ENCODE peak calls at places on chromosomes 3 and 15, in nine cellular contexts. Y is GM04504; F is HFF-Myc; A is stimulated activated naive B cell treated with anti-CD40 and anti-IgM and Interleukin-4, amounts not matched to agents 10 μg/mL and 1 μg/mL and 100 μg/mL, for 72 hours; N is CD8-positive, alpha-beta memory T cell; I is kidney epithelial cell; L is cardiac fibroblast; R is islet precursor cell; C is endothelial cell of umbilical vein. X is an unnamed sample.

GRCh38 chr15:37824717-37825382 is 109.6 kb upstream of the TMCO5A start:
- DNase-seq in Y (peak), F (peak), A (no peak), N (no peak), I (peak), L (peak), R (peak), C (peak), X (peak)

GRCh38 chr3:13880811-13881156 is 913 bp upstream of the WNT7A start:
- DNase-seq in Y (no peak), F (no peak), A (no peak), N (no peak), I (no peak), L (no peak), R (no peak), C (no peak), X (no peak)

GRCh38 chr15:88804257-88804656 is 1.0 kb downstream of the ACAN start:
- DNase-seq in Y (no peak), F (no peak), A (no peak), N (no peak), I (no peak), L (no peak), R (peak), C (no peak), X (no peak)

GRCh38 chr3:53158700-53159414 is 2.2 kb upstream of the PRKCD start:
- DNase-seq in Y (no peak), F (no peak), A (no peak), N (no peak), I (no peak), L (no peak), R (no peak), C (no peak), X (no peak)

GRCh38 chr3:140545756-140546155 is 132.1 kb upstream of the TRIM42 start:
- DNase-seq in Y (no peak), F (no peak), A (no peak), N (no peak), I (no peak), L (no peak), R (peak), C (no peak), X (no peak)

GRCh38 chr15:99603828-99604227 is 38.0 kb downstream of the MEF2A start:
- DNase-seq in Y (no peak), F (no peak), A (no peak), N (no peak), I (no peak), L (peak), R (no peak), C (peak), X (no peak)

GRCh38 chr3:106208979-106209378 is 340.2 kb upstream of the CBLB start:
- DNase-seq in Y (no peak), F (no peak), A (no peak), N (no peak), I (no peak), L (peak), R (no peak), C (peak), X (no peak)

GRCh38 chr3:15860014-15860934 is 62.5 kb upstream of the ANKRD28 start:
- DNase-seq in Y (no peak), F (peak), A (peak), N (no peak), I (no peak), L (peak), R (peak), C (peak), X (peak)

GRCh38 chr3:127970966-127971592 is 56.0 kb downstream of the KBTBD12 start:
- DNase-seq in Y (no peak), F (peak), A (peak), N (no peak), I (peak), L (peak), R (peak), C (peak), X (peak)

GRCh38 chr15:59999558-60000112 is 4.5 kb upstream of the FOXB1 start:
- DNase-seq in Y (no peak), F (no peak), A (no peak), N (no peak), I (no peak), L (no peak), R (peak), C (no peak), X (no peak)

GRCh38 chr3:29144361-29144760 is 136.5 kb upstream of the RBMS3 start:
- DNase-seq in Y (no peak), F (no peak), A (no peak), N (no peak), I (no peak), L (no peak), R (no peak), C (peak), X (no peak)

GRCh38 chr3:138124689-138125420 is 7.3 kb downstream of the A4GNT start:
- DNase-seq in Y (no peak), F (no peak), A (no peak), N (no peak), I (no peak), L (peak), R (no peak), C (no peak), X (peak)

GRCh38 chr15:33655488-33655887 is 312.8 kb upstream of the CHRM5 start:
- DNase-seq in Y (no peak), F (no peak), A (no peak), N (no peak), I (no peak), L (no peak), R (no peak), C (no peak), X (no peak)

GRCh38 chr15:31357148-31357547 is 30.5 kb downstream of the KLF13 start:
- DNase-seq in Y (no peak), F (no peak), A (no peak), N (no peak), I (no peak), L (no peak), R (no peak), C (no peak), X (no peak)

GRCh38 chr3:139236336-139236735 is 107.5 kb upstream of the MRPS22 start:
- DNase-seq in Y (no peak), F (no peak), A (no peak), N (no peak), I (no peak), L (no peak), R (no peak), C (no peak), X (no peak)

GRCh38 chr3:77466562-77466961 is 426.7 kb downstream of the ROBO2 start:
- DNase-seq in Y (no peak), F (no peak), A (no peak), N (no peak), I (no peak), L (no peak), R (no peak), C (no peak), X (no peak)

GRCh38 chr3:69232447-69232846 is 110.1 kb upstream of the LMOD3 start:
- DNase-seq in Y (no peak), F (no peak), A (no peak), N (no peak), I (no peak), L (no peak), R (no peak), C (no peak), X (no peak)

GRCh38 chr3:52986049-52986448 is 59.8 kb downstream of the SFMBT1 start:
- DNase-seq in Y (no peak), F (no peak), A (no peak), N (no peak), I (no peak), L (peak), R (no peak), C (no peak), X (peak)

X was measured in mesenchymal stem cell.